ENCODE peak calls at places on chromosomes 1 and 21, in four cellular contexts. One of them, this sample, is unnamed.

GRCh38 chr21:14947613-14948160 is 117.1 kb downstream of the NRIP1 start:
- DNase-seq in GM10248: no peak
- DNase-seq in osteocyte: no peak
- DNase-seq in dorsolateral prefrontal cortex: no peak
- DNase-seq in this sample: no peak

GRCh38 chr21:34100789-34101188 is 27.4 kb downstream of the MRPS6 start:
- DNase-seq in GM10248: no peak
- DNase-seq in osteocyte: no peak
- DNase-seq in dorsolateral prefrontal cortex: no peak
- DNase-seq in this sample: no peak

GRCh38 chr1:164622057-164622840 is 63.3 kb downstream of the PBX1 start:
- DNase-seq in GM10248: no peak
- DNase-seq in osteocyte: no peak
- DNase-seq in dorsolateral prefrontal cortex: no peak
- DNase-seq in this sample: peak

GRCh38 chr1:216210081-216210480 is 213.2 kb downstream of the USH2A start:
- DNase-seq in GM10248: no peak
- DNase-seq in osteocyte: no peak
- DNase-seq in dorsolateral prefrontal cortex: no peak
- DNase-seq in this sample: no peak

GRCh38 chr1:237042467-237042891 is 495 bp downstream of the RYR2 start:
- DNase-seq in GM10248: no peak
- DNase-seq in osteocyte: no peak
- DNase-seq in dorsolateral prefrontal cortex: peak
- DNase-seq in this sample: no peak

GRCh38 chr1:112389689-112390088 is 6.3 kb upstream of the CTTNBP2NL start:
- DNase-seq in GM10248: no peak
- DNase-seq in osteocyte: no peak
- DNase-seq in dorsolateral prefrontal cortex: no peak
- DNase-seq in this sample: peak

GRCh38 chr1:85611390-85611789 is 30.8 kb downstream of the CCN1 start:
- DNase-seq in GM10248: no peak
- DNase-seq in osteocyte: no peak
- DNase-seq in dorsolateral prefrontal cortex: no peak
- DNase-seq in this sample: no peak

GRCh38 chr1:44973645-44974044 is 12.8 kb downstream of the EIF2B3 start:
- DNase-seq in GM10248: no peak
- DNase-seq in osteocyte: no peak
- DNase-seq in dorsolateral prefrontal cortex: no peak
- DNase-seq in this sample: no peak

GRCh38 chr1:153728305-153729066 is 636 bp downstream of the INTS3 start:
- DNase-seq in GM10248: no peak
- DNase-seq in osteocyte: peak
- DNase-seq in dorsolateral prefrontal cortex: peak
- DNase-seq in this sample: peak

GRCh38 chr1:78176448-78176847 is 130.7 kb downstream of the GIPC2 start:
- DNase-seq in GM10248: no peak
- DNase-seq in osteocyte: no peak
- DNase-seq in dorsolateral prefrontal cortex: no peak
- DNase-seq in this sample: no peak

GRCh38 chr1:227869281-227869842 is 53.9 kb downstream of the PRSS38 start:
- DNase-seq in GM10248: no peak
- DNase-seq in osteocyte: no peak
- DNase-seq in dorsolateral prefrontal cortex: no peak
- DNase-seq in this sample: no peak

GRCh38 chr1:1626207-1627141 is 5.5 kb upstream of the MMP23B start:
- DNase-seq in GM10248: no peak
- DNase-seq in osteocyte: no peak
- DNase-seq in dorsolateral prefrontal cortex: no peak
- DNase-seq in this sample: no peak

GRCh38 chr1:100325415-100326324 is 26.6 kb upstream of the CDC14A start:
- DNase-seq in GM10248: no peak
- DNase-seq in osteocyte: no peak
- DNase-seq in dorsolateral prefrontal cortex: no peak
- DNase-seq in this sample: no peak

GRCh38 chr21:36516271-36516670 is 36.3 kb upstream of the CLDN14 start:
- DNase-seq in GM10248: no peak
- DNase-seq in osteocyte: no peak
- DNase-seq in dorsolateral prefrontal cortex: no peak
- DNase-seq in this sample: no peak

GRCh38 chr1:239912471-239912870 is 179.2 kb upstream of the FMN2 start:
- DNase-seq in GM10248: no peak
- DNase-seq in osteocyte: no peak
- DNase-seq in dorsolateral prefrontal cortex: no peak
- DNase-seq in this sample: no peak

GRCh38 chr1:182587666-182588438 is 1.2 kb downstream of the RNASEL start:
- DNase-seq in GM10248: no peak
- DNase-seq in osteocyte: no peak
- DNase-seq in dorsolateral prefrontal cortex: no peak
- DNase-seq in this sample: no peak

GRCh38 chr1:104953555-104953954 is 1203.9 kb downstream of the AMY1C start:
- DNase-seq in GM10248: no peak
- DNase-seq in osteocyte: no peak
- DNase-seq in dorsolateral prefrontal cortex: no peak
- DNase-seq in this sample: no peak

GRCh38 chr1:226128487-226129075 is 58.0 kb downstream of the ACBD3 start:
- DNase-seq in GM10248: no peak
- DNase-seq in osteocyte: no peak
- DNase-seq in dorsolateral prefrontal cortex: no peak
- DNase-seq in this sample: no peak

GRCh38 chr1:74811421-74812179 is 78.6 kb downstream of the TYW3 start:
- DNase-seq in GM10248: no peak
- DNase-seq in osteocyte: no peak
- DNase-seq in dorsolateral prefrontal cortex: no peak
- DNase-seq in this sample: no peak

GRCh38 chr1:32335951-32336867 is at the start of gene MARCKSL1:
- DNase-seq in GM10248: peak
- DNase-seq in osteocyte: peak
- DNase-seq in dorsolateral prefrontal cortex: peak
- DNase-seq in this sample: peak

GRCh38 chr1:52348704-52349301 is 17.2 kb downstream of the CC2D1B start:
- DNase-seq in GM10248: no peak
- DNase-seq in osteocyte: no peak
- DNase-seq in dorsolateral prefrontal cortex: peak
- DNase-seq in this sample: no peak

GRCh38 chr1:227559926-227560325 is 3.4 kb upstream of the ZNF678 start:
- DNase-seq in GM10248: no peak
- DNase-seq in osteocyte: no peak
- DNase-seq in dorsolateral prefrontal cortex: no peak
- DNase-seq in this sample: no peak

GRCh38 chr1:213381572-213382084 is 330.6 kb downstream of the RPS6KC1 start:
- DNase-seq in GM10248: no peak
- DNase-seq in osteocyte: no peak
- DNase-seq in dorsolateral prefrontal cortex: no peak
- DNase-seq in this sample: peak

GRCh38 chr1:175434268-175434860 is 241.8 kb upstream of the KIAA0040 start:
- DNase-seq in GM10248: peak
- DNase-seq in osteocyte: no peak
- DNase-seq in dorsolateral prefrontal cortex: no peak
- DNase-seq in this sample: no peak

GRCh38 chr1:172949096-172949495 is 101.6 kb downstream of the TNFSF18 start:
- DNase-seq in GM10248: no peak
- DNase-seq in osteocyte: no peak
- DNase-seq in dorsolateral prefrontal cortex: no peak
- DNase-seq in this sample: no peak

GRCh38 chr1:110879758-110880606 is 7.0 kb downstream of the CD53 start:
- DNase-seq in GM10248: peak
- DNase-seq in osteocyte: no peak
- DNase-seq in dorsolateral prefrontal cortex: no peak
- DNase-seq in this sample: no peak

GRCh38 chr1:196902344-196902743 is 14.5 kb downstream of the CFHR4 start:
- DNase-seq in GM10248: no peak
- DNase-seq in osteocyte: no peak
- DNase-seq in dorsolateral prefrontal cortex: no peak
- DNase-seq in this sample: no peak

GRCh38 chr1:218617986-218618385 is 272.9 kb downstream of the TGFB2 start:
- DNase-seq in GM10248: no peak
- DNase-seq in osteocyte: no peak
- DNase-seq in dorsolateral prefrontal cortex: no peak
- DNase-seq in this sample: no peak

GRCh38 chr1:167110586-167110985 is 16.7 kb downstream of the STYXL2 start:
- DNase-seq in GM10248: no peak
- DNase-seq in osteocyte: no peak
- DNase-seq in dorsolateral prefrontal cortex: no peak
- DNase-seq in this sample: no peak

GRCh38 chr21:31284797-31285397 is 59.2 kb downstream of the TIAM1 start:
- DNase-seq in GM10248: no peak
- DNase-seq in osteocyte: no peak
- DNase-seq in dorsolateral prefrontal cortex: no peak
- DNase-seq in this sample: no peak

GRCh38 chr1:158089925-158090675 is 90.6 kb upstream of the CD1D start:
- DNase-seq in GM10248: no peak
- DNase-seq in osteocyte: no peak
- DNase-seq in dorsolateral prefrontal cortex: no peak
- DNase-seq in this sample: no peak

GRCh38 chr1:44545961-44546360 is 128.3 kb downstream of the TMEM53 start:
- DNase-seq in GM10248: no peak
- DNase-seq in osteocyte: no peak
- DNase-seq in dorsolateral prefrontal cortex: no peak
- DNase-seq in this sample: no peak

GRCh38 chr1:24318988-24319863 is at the start of gene GRHL3:
- DNase-seq in GM10248: no peak
- DNase-seq in osteocyte: no peak
- DNase-seq in dorsolateral prefrontal cortex: no peak
- DNase-seq in this sample: no peak

GRCh38 chr21:37877171-37877570 is 39.1 kb downstream of the KCNJ6 start:
- DNase-seq in GM10248: no peak
- DNase-seq in osteocyte: no peak
- DNase-seq in dorsolateral prefrontal cortex: no peak
- DNase-seq in this sample: no peak

GRCh38 chr1:40849801-40850592 is 12.2 kb downstream of the CITED4 start:
- DNase-seq in GM10248: peak
- DNase-seq in osteocyte: peak
- DNase-seq in dorsolateral prefrontal cortex: peak
- DNase-seq in this sample: peak

GRCh38 chr1:36096500-36097412 is 8.1 kb downstream of the ADPRS start:
- DNase-seq in GM10248: no peak
- DNase-seq in osteocyte: no peak
- DNase-seq in dorsolateral prefrontal cortex: no peak
- DNase-seq in this sample: no peak

GRCh38 chr1:14774225-14774624 is 175.7 kb downstream of the KAZN start:
- DNase-seq in GM10248: no peak
- DNase-seq in osteocyte: no peak
- DNase-seq in dorsolateral prefrontal cortex: no peak
- DNase-seq in this sample: no peak

GRCh38 chr1:6098303-6099215 is 52.9 kb downstream of the KCNAB2 start:
- DNase-seq in GM10248: no peak
- DNase-seq in osteocyte: no peak
- DNase-seq in dorsolateral prefrontal cortex: no peak
- DNase-seq in this sample: peak

GRCh38 chr1:6101826-6102225 is 56.1 kb downstream of the KCNAB2 start:
- DNase-seq in GM10248: no peak
- DNase-seq in osteocyte: no peak
- DNase-seq in dorsolateral prefrontal cortex: no peak
- DNase-seq in this sample: no peak

GRCh38 chr1:6099297-6099696 is 53.6 kb downstream of the KCNAB2 start:
- DNase-seq in GM10248: no peak
- DNase-seq in osteocyte: no peak
- DNase-seq in dorsolateral prefrontal cortex: no peak
- DNase-seq in this sample: no peak

GRCh38 chr1:6100801-6101783 is 55.4 kb downstream of the KCNAB2 start:
- DNase-seq in GM10248: no peak
- DNase-seq in osteocyte: no peak
- DNase-seq in dorsolateral prefrontal cortex: no peak
- DNase-seq in this sample: no peak

DNA sequence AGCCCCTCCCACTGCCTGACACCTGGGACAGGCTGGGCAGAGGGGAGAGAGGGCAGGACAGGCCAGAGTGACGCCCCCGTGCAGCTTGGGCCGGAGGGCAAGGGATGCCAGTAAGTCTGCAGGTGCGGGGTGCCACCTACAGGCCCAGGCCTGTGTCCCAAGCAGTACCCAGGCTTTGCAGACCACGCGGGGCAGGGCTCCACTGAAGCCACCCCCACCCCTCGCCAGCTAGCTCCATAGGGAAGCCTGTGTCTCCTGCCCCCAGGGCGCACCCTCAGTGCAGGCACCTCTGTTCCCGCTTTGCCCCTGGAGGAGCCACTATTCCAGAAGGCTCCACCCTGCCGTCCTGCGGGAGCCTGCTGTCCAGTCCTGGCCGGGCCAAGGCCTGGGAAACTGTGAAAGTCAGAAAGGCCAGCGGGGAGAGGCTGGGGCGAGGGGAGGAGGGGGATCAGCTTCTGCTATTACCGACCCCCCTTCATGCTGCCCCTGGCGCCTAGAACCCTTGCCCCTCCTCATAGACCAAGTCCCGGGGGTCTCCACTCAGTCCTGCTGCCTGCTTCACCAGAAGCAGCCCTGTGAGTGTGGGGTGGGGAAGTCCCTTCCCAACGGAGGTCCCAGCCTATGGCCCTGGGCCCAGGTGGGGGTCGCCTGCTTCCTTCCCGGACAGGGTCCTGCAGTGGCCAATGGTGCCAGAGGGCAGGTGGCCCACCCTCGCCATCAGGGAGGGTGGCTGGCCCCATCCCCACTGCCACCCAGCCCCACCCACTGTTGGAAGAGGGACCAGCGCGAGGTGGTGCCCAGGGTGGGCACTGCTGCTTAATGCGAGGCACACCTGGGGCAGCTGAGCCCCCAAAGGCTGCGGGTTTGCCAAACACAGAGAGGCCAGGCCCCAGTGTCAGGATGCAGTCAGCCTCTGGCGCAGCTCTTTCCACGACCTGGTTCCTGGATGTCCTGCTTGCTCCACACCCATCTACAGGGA is 54.4 kb downstream of the KCNAB2 start:
- DNase-seq in GM10248: no peak
- DNase-seq in osteocyte: no peak
- DNase-seq in dorsolateral prefrontal cortex: no peak
- DNase-seq in this sample: no peak
- TF ChIP-seq CTCF in GM10248: peak
- TF ChIP-seq CTCF in osteocyte: no peak
- TF ChIP-seq CTCF in dorsolateral prefrontal cortex: peak
- TF ChIP-seq CTCF in this sample: no peak

GRCh38 chr1:28540651-28541050 is 12.2 kb upstream of the TRNAU1AP start:
- DNase-seq in GM10248: no peak
- DNase-seq in osteocyte: no peak
- DNase-seq in dorsolateral prefrontal cortex: no peak
- DNase-seq in this sample: no peak
- TF ChIP-seq CTCF in GM10248: no peak
- TF ChIP-seq CTCF in osteocyte: peak
- TF ChIP-seq CTCF in dorsolateral prefrontal cortex: no peak
- TF ChIP-seq CTCF in this sample: no peak

GRCh38 chr21:41648591-41649031 is 118.2 kb downstream of the RIPK4 start:
- DNase-seq in GM10248: no peak
- DNase-seq in osteocyte: no peak
- DNase-seq in dorsolateral prefrontal cortex: no peak
- DNase-seq in this sample: no peak
- TF ChIP-seq CTCF in GM10248: no peak
- TF ChIP-seq CTCF in osteocyte: no peak
- TF ChIP-seq CTCF in dorsolateral prefrontal cortex: no peak
- TF ChIP-seq CTCF in this sample: no peak

GRCh38 chr1:102431253-102431652 is 434.5 kb upstream of the OLFM3 start:
- DNase-seq in GM10248: no peak
- DNase-seq in osteocyte: no peak
- DNase-seq in dorsolateral prefrontal cortex: no peak
- DNase-seq in this sample: no peak

GRCh38 chr1:102435483-102435882 is 438.8 kb upstream of the OLFM3 start:
- DNase-seq in GM10248: no peak
- DNase-seq in osteocyte: no peak
- DNase-seq in dorsolateral prefrontal cortex: no peak
- DNase-seq in this sample: no peak

GRCh38 chr1:102434421-102434820 is 437.7 kb upstream of the OLFM3 start:
- DNase-seq in GM10248: no peak
- DNase-seq in osteocyte: no peak
- DNase-seq in dorsolateral prefrontal cortex: no peak
- DNase-seq in this sample: no peak
- TF ChIP-seq CTCF in GM10248: peak
- TF ChIP-seq CTCF in osteocyte: peak
- TF ChIP-seq CTCF in dorsolateral prefrontal cortex: peak
- TF ChIP-seq CTCF in this sample: peak